ENCODE peak calls at places on chromosomes 4 and X, in five cellular contexts. S, L, J, K and B are unnamed samples.

GRCh38 chr4:66034671-66035070 is 364.4 kb upstream of the EPHA5 start:
- DNase-seq in S (no peak), L (no peak), J (no peak), K (no peak), B (no peak)

GRCh38 chrX:12949927-12950656 is 24.8 kb upstream of the TMSB4X start:
- DNase-seq in S (peak; percentile 76), L (no peak), J (peak; percentile 82), K (peak; percentile 91), B (peak; percentile 85)

GRCh38 chr4:86963697-86964096 is 28.9 kb downstream of the AFF1 start:
- DNase-seq in S (no peak), L (no peak), J (no peak), K (no peak), B (no peak)

GRCh38 chr4:3124070-3124767 is 49.7 kb downstream of the HTT start:
- DNase-seq in S (no peak), L (no peak), J (no peak), K (no peak), B (no peak)

GRCh38 chrX:115894087-115894486 is 276.5 kb upstream of the AGTR2 start:
- DNase-seq in S (no peak), L (no peak), J (no peak), K (no peak), B (no peak)

GRCh38 chr4:6408263-6408662 is 64.2 kb downstream of the PPP2R2C start:
- DNase-seq in S (no peak), L (peak; percentile 74), J (peak; percentile 13), K (no peak), B (no peak)

GRCh38 chr4:89218587-89218986 is 89.0 kb downstream of the GPRIN3 start:
- DNase-seq in S (no peak), L (no peak), J (no peak), K (no peak), B (no peak)

GRCh38 chr4:38574559-38575333 is 89.3 kb upstream of the KLF3 start:
- DNase-seq in S (no peak), L (no peak), J (no peak), K (no peak), B (no peak)

GRCh38 chrX:17376381-17377046 is 1.5 kb downstream of the NHS start:
- DNase-seq in S (peak; percentile 14), L (peak; percentile 61), J (no peak), K (peak; percentile 68), B (no peak)

GRCh38 chrX:1172496-1172895 is 40.0 kb downstream of the CRLF2 start:
- DNase-seq in S (no peak), L (peak; percentile 42), J (no peak), K (peak; percentile 57), B (no peak)

GRCh38 chr4:126475730-126476129 is 1157.0 kb upstream of the INTU start:
- DNase-seq in S (no peak), L (no peak), J (no peak), K (no peak), B (no peak)

GRCh38 chr4:76740192-76740591 is 157.8 kb downstream of the SOWAHB start:
- DNase-seq in S (no peak), L (no peak), J (no peak), K (no peak), B (no peak)

GRCh38 chr4:128311659-128312392 is 24.2 kb upstream of the PGRMC2 start:
- DNase-seq in S (no peak), L (no peak), J (no peak), K (no peak), B (no peak)

GRCh38 chrX:74923942-74924448 is 1.3 kb downstream of the NEXMIF start:
- DNase-seq in S (peak; percentile 16), L (no peak), J (no peak), K (peak; percentile 64), B (peak; percentile 13)

GRCh38 chrX:40108959-40109287 is 11.2 kb upstream of the BCOR start:
- DNase-seq in S (peak; percentile 85), L (peak; percentile 89), J (peak; percentile 74), K (peak; percentile 92), B (peak; percentile 52)

GRCh38 chrX:100969936-100970335 is 428 bp downstream of the ARL13A start:
- DNase-seq in S (no peak), L (no peak), J (no peak), K (no peak), B (no peak)

DNA sequence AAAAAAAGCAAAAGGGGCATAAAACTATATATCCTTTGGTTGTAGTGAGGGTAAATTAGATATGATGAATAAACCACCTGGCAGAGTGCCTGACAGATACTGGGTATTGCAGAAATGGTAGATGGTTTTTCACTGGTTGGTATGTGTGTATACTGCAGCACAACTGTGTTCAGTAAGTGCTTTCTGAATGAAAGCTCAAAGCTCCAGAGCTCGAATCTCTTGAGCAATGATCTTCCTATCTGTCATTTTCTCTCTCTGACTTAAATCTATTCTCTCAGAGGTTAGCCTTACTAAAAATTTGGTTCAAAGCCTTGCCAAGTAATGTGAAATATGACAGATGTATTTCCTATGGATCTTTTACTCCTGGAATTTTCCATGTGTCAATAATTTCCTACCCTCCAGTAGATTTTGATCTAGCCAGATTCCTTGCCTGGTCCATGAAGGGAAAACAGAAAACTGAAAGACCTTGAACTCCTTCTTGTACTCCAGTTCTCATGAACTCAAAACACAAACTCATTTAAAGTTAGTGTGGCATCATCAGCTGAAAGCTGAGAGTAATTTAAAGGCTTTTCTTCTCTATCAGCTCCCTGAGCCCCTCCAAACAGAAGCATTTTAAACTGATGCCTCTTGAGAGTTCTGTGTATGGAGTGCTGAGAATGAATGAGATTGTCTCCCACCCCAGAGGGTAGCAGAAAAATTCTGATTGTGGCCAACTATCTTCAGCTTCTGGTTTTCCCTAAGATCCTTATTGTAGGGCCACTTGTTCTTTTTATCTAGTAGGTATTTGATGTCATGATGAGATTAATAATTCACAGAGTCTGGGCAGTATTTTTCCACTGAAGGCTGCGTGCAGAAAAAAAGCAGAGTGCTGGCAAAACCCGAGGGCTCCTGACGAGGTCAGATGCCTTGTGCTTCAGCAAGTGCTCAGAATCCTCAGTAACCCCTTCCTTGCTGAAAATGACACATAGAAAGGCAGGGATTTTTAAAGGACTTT is 363.4 kb upstream of the BOD1L1 start:
- DNase-seq in S (no peak), L (no peak), J (no peak), K (no peak), B (no peak)
- H3K4me1 ChIP-seq in S (no peaks in the 10 kb centered on the region), L (no peaks in the 10 kb centered on the region), J (no peaks in the 10 kb centered on the region), K (no peaks in the 10 kb centered on the region), B (no peaks in the 10 kb centered on the region)

DNA sequence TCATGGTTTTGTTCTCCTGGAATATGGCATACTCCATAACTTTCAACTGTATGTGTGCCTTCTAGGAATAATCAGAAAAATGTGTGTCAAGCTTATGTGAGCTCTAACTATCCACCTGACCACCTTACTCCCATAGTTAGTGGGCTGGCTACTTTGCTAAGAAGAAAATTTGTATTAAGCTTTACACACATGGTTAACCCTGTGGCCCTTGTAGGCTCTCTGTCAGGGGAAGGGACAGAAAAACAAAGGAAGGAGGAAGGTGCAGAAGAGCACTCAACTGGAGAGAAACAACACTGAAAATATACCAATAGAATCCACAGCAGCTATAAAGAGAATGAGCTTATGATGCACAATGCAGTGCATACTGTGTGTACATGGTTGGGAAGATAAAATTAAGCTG is 84.6 kb downstream of the PPP3CA start:
- DNase-seq in S (no peak), L (no peak), J (no peak), K (no peak), B (no peak)
- H3K4me1 ChIP-seq in S (peaks cover 1% of the 10 kb centered on the region), L (peaks cover 3% of the 10 kb centered on the region), J (no peaks in the 10 kb centered on the region), K (no peaks in the 10 kb centered on the region), B (peaks cover 13% of the 10 kb centered on the region)

GRCh38 chr4:8439168-8439567 is 1.4 kb downstream of the ACOX3 start:
- DNase-seq in S (no peak), L (no peak), J (no peak), K (no peak), B (no peak)
- H3K4me1 ChIP-seq in S (peaks cover 14% of the 10 kb centered on the region), L (peaks cover 2% of the 10 kb centered on the region), J (peaks cover 66% of the 10 kb centered on the region), K (no peaks in the 10 kb centered on the region), B (peaks cover 47% of the 10 kb centered on the region)

GRCh38 chr4:48226199-48226598 is 43.4 kb downstream of the TEC start:
- DNase-seq in S (no peak), L (no peak), J (no peak), K (no peak), B (no peak)

GRCh38 chr4:48227662-48228061 is 42.0 kb downstream of the TEC start:
- DNase-seq in S (no peak), L (no peak), J (no peak), K (no peak), B (no peak)

GRCh38 chr4:48223633-48224295 is 45.9 kb downstream of the TEC start:
- DNase-seq in S (no peak), L (no peak), J (no peak), K (no peak), B (no peak)

GRCh38 chr4:48225368-48226141 is 44.1 kb downstream of the TEC start:
- DNase-seq in S (no peak), L (no peak), J (no peak), K (no peak), B (no peak)

GRCh38 chr4:48228887-48229462 is 40.7 kb downstream of the TEC start:
- DNase-seq in S (no peak), L (no peak), J (no peak), K (no peak), B (no peak)
- H3K4me1 ChIP-seq in S (no peaks in the 10 kb centered on the region), L (no peaks in the 10 kb centered on the region), J (no peaks in the 10 kb centered on the region), K (no peaks in the 10 kb centered on the region), B (no peaks in the 10 kb centered on the region)